ENCODE peak calls at places on chromosomes 4 and X, in four cellular contexts. D is K562, U is HepG2, S is A549. F is an unnamed sample.
A peak's percentile ranks its signal among the peaks of the same experiment; 100 is the strongest.

GRCh38 chrX:10166731-10167149 is 10.0 kb downstream of the CLCN4 start:
- DNase-seq in D (no peak), U (peak; percentile 39), S (no peak), F (no peak)

GRCh38 chr4:122038896-122039295 is 87.0 kb upstream of the TRPC3 start:
- DNase-seq in D (no peak), U (no peak), S (no peak), F (no peak)

GRCh38 chrX:38375888-38376287 is 23.5 kb downstream of the OTC start:
- DNase-seq in D (peak; percentile 4), U (no peak), S (peak; percentile 11), F (no peak)

GRCh38 chr4:150119492-150119891 is 41.2 kb downstream of the DCLK2 start:
- DNase-seq in D (no peak), U (peak; percentile 61), S (peak; percentile 35), F (no peak)

GRCh38 chrX:1389181-1389992 is 2.5 kb downstream of the SLC25A6 start:
- DNase-seq in D (no peak), U (no peak), S (no peak), F (peak; percentile 8)

GRCh38 chr4:177041356-177041755 is 248.6 kb upstream of the VEGFC start:
- DNase-seq in D (no peak), U (no peak), S (no peak), F (no peak)

GRCh38 chrX:37666516-37666915 is 19.1 kb upstream of the XK start:
- DNase-seq in D (no peak), U (no peak), S (no peak), F (no peak)

GRCh38 chr4:47482326-47482725 is 2.7 kb upstream of the ATP10D start:
- DNase-seq in D (no peak), U (no peak), S (no peak), F (no peak)

GRCh38 chr4:47654972-47655693 is 170.1 kb downstream of the ATP10D start:
- DNase-seq in D (no peak), U (no peak), S (no peak), F (no peak)

GRCh38 chr4:3716034-3716875 is 49.9 kb upstream of the ADRA2C start:
- DNase-seq in D (no peak), U (no peak), S (no peak), F (no peak)

GRCh38 chr4:3718462-3718861 is 47.7 kb upstream of the ADRA2C start:
- DNase-seq in D (no peak), U (no peak), S (no peak), F (no peak)

GRCh38 chr4:3715251-3716033 is 50.7 kb upstream of the ADRA2C start:
- DNase-seq in D (no peak), U (no peak), S (no peak), F (no peak)

GRCh38 chr4:3716876-3717235 is 49.3 kb upstream of the ADRA2C start:
- DNase-seq in D (no peak), U (no peak), S (no peak), F (no peak)

GRCh38 chr4:3717241-3717640 is 48.9 kb upstream of the ADRA2C start:
- DNase-seq in D (no peak), U (no peak), S (no peak), F (no peak)
- TF ChIP-seq NR3C1 in D (no peak), U (no peak), S (no peak), F (no peak)

DNA sequence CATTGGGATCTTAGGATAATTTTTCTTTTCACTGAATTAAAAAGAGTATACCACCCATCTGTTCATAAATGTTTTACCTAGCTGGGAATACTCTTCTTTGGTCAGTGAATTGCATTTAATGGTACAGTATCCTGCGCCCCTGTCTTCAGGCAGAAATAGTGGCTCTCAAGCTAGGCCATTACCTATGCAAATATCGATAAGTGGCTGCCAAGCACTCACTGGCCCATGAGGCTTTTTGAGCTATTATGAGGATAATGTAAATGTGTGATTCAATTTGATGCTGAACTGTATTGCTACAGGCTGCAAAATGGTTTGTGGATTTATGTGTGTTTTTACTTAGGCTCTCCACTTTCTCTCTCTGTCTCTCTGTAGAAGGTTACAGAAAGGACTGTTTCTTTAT is 30.1 kb upstream of the MTMR1 start:
- DNase-seq in D (no peak), U (no peak), S (no peak), F (no peak)
- TF ChIP-seq NR3C1 in D (no peak), U (no peak), S (no peak), F (no peak)

GRCh38 chr4:103144926-103145325 is 45.3 kb upstream of the BDH2 start:
- DNase-seq in D (no peak), U (no peak), S (no peak), F (no peak)
- TF ChIP-seq NR3C1 in D (no peak), U (no peak), S (no peak), F (no peak)

GRCh38 chrX:65999029-65999562 is 40.8 kb downstream of the VSIG4 start:
- DNase-seq in D (no peak), U (no peak), S (no peak), F (no peak)
- TF ChIP-seq NR3C1 in D (no peak), U (no peak), S (no peak), F (no peak)

DNA sequence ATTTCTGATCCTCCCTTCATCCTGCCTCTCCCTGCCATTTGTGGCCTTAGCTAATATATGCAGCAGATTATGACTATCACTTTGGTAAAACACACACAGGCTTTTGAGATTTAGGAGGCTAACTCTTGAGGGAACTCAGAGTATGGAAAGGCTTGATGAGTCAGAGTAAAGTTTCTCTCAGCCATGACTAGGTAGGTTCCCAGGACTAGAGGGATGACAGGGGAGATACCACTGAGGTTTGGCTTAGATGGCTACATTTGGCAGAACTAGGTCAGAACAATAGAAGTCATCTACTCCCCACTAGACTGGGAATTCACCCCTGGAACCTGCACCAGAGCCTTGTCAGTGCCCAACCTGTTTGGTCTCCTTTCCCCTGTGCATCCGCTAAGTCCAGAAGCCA is 585.7 kb downstream of the TLL1 start:
- DNase-seq in D (no peak), U (no peak), S (no peak), F (no peak)
- TF ChIP-seq NR3C1 in D (no peak), U (no peak), S (no peak), F (no peak)

GRCh38 chr4:101699441-101700117 is 91.0 kb upstream of the BANK1 start:
- DNase-seq in D (no peak), U (no peak), S (no peak), F (no peak)

GRCh38 chr4:101697266-101697665 is 93.3 kb upstream of the BANK1 start:
- DNase-seq in D (no peak), U (no peak), S (no peak), F (no peak)

GRCh38 chr4:101696276-101697010 is 94.1 kb upstream of the BANK1 start:
- DNase-seq in D (no peak), U (no peak), S (no peak), F (no peak)

GRCh38 chr4:101693842-101694398 is 96.6 kb upstream of the BANK1 start:
- DNase-seq in D (no peak), U (no peak), S (peak; percentile 14), F (no peak)

DNA sequence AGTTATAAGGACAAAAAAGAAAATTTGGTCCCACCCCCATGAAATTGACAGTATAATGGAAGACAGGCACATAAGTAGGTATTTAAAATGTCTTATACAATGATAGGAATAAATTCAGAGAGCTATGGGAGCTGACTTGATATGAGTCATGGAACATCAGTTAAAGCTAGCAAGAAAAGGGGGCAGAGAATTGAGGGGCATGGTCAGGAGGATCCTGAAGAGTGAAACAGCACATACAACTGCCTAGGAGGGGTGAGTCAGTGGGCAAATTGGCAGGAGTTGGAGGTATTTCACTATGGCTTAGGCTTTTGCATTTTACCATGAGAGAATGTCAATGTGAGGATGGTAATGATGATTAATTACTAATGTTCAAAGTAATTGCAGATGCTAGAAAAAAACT is 95.4 kb upstream of the BANK1 start:
- DNase-seq in D (no peak), U (no peak), S (no peak), F (no peak)
- TF ChIP-seq NR3C1 in D (no peak), U (no peak), S (no peak), F (no peak)

DNA sequence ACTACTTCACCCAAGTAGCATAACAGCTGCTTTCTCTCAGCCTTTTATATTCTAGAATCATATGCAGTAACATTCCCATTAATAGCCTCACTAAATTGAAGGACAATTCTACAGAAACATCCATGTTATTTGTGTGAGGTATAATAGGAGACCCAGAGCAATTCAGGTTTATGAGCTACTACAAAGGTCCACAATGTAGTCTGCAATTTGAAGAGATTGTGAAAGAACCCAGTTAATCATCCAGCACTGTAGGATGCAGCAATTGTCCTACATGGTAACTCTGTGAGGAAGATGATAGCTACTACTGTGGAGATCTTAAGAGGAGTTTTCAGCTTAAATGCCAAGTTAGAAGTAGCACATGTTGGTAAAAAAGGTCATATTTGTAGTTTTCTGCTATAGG is 30.8 kb downstream of the TMEM165 start:
- DNase-seq in D (no peak), U (no peak), S (no peak), F (no peak)
- TF ChIP-seq NR3C1 in D (no peak), U (no peak), S (no peak), F (no peak)